ENCODE peak calls at places on chromosomes 5 and 9, in nine cellular contexts. One of them, this sample, is unnamed.

GRCh38 chr9:2560175-2560574 is 61.4 kb upstream of the VLDLR start:
- DNase-seq in stomach: no peak
- DNase-seq in GM12891: no peak
- DNase-seq in tibial nerve: no peak
- DNase-seq in gastrocnemius medialis: no peak
- DNase-seq in lower leg skin: no peak
- DNase-seq in prostate gland: no peak
- DNase-seq in IMR-90: no peak
- DNase-seq in uterus: no peak
- DNase-seq in this sample: no peak

GRCh38 chr9:15295761-15296405 is 11.1 kb downstream of the TTC39B start:
- DNase-seq in stomach: no peak
- DNase-seq in GM12891: no peak
- DNase-seq in tibial nerve: no peak
- DNase-seq in gastrocnemius medialis: no peak
- DNase-seq in lower leg skin: no peak
- DNase-seq in prostate gland: no peak
- DNase-seq in IMR-90: peak; percentile 78
- DNase-seq in uterus: peak; percentile 31
- DNase-seq in this sample: peak; percentile 40

GRCh38 chr5:81426347-81426746 is 32.4 kb upstream of the ACOT12 start:
- DNase-seq in stomach: no peak
- DNase-seq in GM12891: no peak
- DNase-seq in tibial nerve: no peak
- DNase-seq in gastrocnemius medialis: no peak
- DNase-seq in lower leg skin: no peak
- DNase-seq in prostate gland: no peak
- DNase-seq in IMR-90: no peak
- DNase-seq in uterus: no peak
- DNase-seq in this sample: no peak

GRCh38 chr5:32020271-32020670 is 153.8 kb downstream of the GOLPH3 start:
- DNase-seq in stomach: no peak
- DNase-seq in GM12891: no peak
- DNase-seq in tibial nerve: no peak
- DNase-seq in gastrocnemius medialis: no peak
- DNase-seq in lower leg skin: no peak
- DNase-seq in prostate gland: no peak
- DNase-seq in IMR-90: no peak
- DNase-seq in uterus: no peak
- DNase-seq in this sample: no peak

GRCh38 chr5:15695171-15695676 is 195.2 kb downstream of the FBXL7 start:
- DNase-seq in stomach: no peak
- DNase-seq in GM12891: no peak
- DNase-seq in tibial nerve: no peak
- DNase-seq in gastrocnemius medialis: no peak
- DNase-seq in lower leg skin: no peak
- DNase-seq in prostate gland: no peak
- DNase-seq in IMR-90: peak; percentile 50
- DNase-seq in uterus: peak; percentile 40
- DNase-seq in this sample: no peak

GRCh38 chr9:13186774-13187173 is 92.7 kb downstream of the MPDZ start:
- DNase-seq in stomach: no peak
- DNase-seq in GM12891: no peak
- DNase-seq in tibial nerve: no peak
- DNase-seq in gastrocnemius medialis: no peak
- DNase-seq in lower leg skin: no peak
- DNase-seq in prostate gland: no peak
- DNase-seq in IMR-90: no peak
- DNase-seq in uterus: no peak
- DNase-seq in this sample: no peak

GRCh38 chr5:176676361-176676824 is 29.1 kb downstream of the TSPAN17 start:
- DNase-seq in stomach: no peak
- DNase-seq in GM12891: no peak
- DNase-seq in tibial nerve: no peak
- DNase-seq in gastrocnemius medialis: peak; percentile 11
- DNase-seq in lower leg skin: no peak
- DNase-seq in prostate gland: no peak
- DNase-seq in IMR-90: peak; percentile 16
- DNase-seq in uterus: no peak
- DNase-seq in this sample: peak; percentile 57

GRCh38 chr5:95631265-95631957 is 11.5 kb downstream of the GPR150 start:
- DNase-seq in stomach: no peak
- DNase-seq in GM12891: no peak
- DNase-seq in tibial nerve: no peak
- DNase-seq in gastrocnemius medialis: no peak
- DNase-seq in lower leg skin: no peak
- DNase-seq in prostate gland: no peak
- DNase-seq in IMR-90: peak; percentile 89
- DNase-seq in uterus: no peak
- DNase-seq in this sample: no peak

GRCh38 chr5:989961-990530 is 18.6 kb upstream of the NKD2 start:
- DNase-seq in stomach: peak; percentile 36
- DNase-seq in GM12891: no peak
- DNase-seq in tibial nerve: peak; percentile 50
- DNase-seq in gastrocnemius medialis: peak; percentile 59
- DNase-seq in lower leg skin: peak; percentile 91
- DNase-seq in prostate gland: no peak
- DNase-seq in IMR-90: no peak
- DNase-seq in uterus: peak; percentile 48
- DNase-seq in this sample: no peak

GRCh38 chr5:82159014-82159413 is 119.1 kb downstream of the RPS23 start:
- DNase-seq in stomach: no peak
- DNase-seq in GM12891: no peak
- DNase-seq in tibial nerve: no peak
- DNase-seq in gastrocnemius medialis: no peak
- DNase-seq in lower leg skin: no peak
- DNase-seq in prostate gland: no peak
- DNase-seq in IMR-90: peak; percentile 65
- DNase-seq in uterus: no peak
- DNase-seq in this sample: no peak

GRCh38 chr5:27038476-27038875 is at the start of gene CDH9:
- DNase-seq in stomach: no peak
- DNase-seq in GM12891: no peak
- DNase-seq in tibial nerve: no peak
- DNase-seq in gastrocnemius medialis: no peak
- DNase-seq in lower leg skin: no peak
- DNase-seq in prostate gland: no peak
- DNase-seq in IMR-90: no peak
- DNase-seq in uterus: no peak
- DNase-seq in this sample: no peak

GRCh38 chr5:109078448-109078847 is 330.8 kb downstream of the FER start:
- DNase-seq in stomach: no peak
- DNase-seq in GM12891: no peak
- DNase-seq in tibial nerve: no peak
- DNase-seq in gastrocnemius medialis: no peak
- DNase-seq in lower leg skin: no peak
- DNase-seq in prostate gland: no peak
- DNase-seq in IMR-90: no peak
- DNase-seq in uterus: no peak
- DNase-seq in this sample: no peak

GRCh38 chr5:134445841-134446818 is 34.4 kb upstream of the CDKN2AIPNL start:
- DNase-seq in stomach: no peak
- DNase-seq in GM12891: no peak
- DNase-seq in tibial nerve: no peak
- DNase-seq in gastrocnemius medialis: peak; percentile 79
- DNase-seq in lower leg skin: no peak
- DNase-seq in prostate gland: no peak
- DNase-seq in IMR-90: no peak
- DNase-seq in uterus: no peak
- DNase-seq in this sample: no peak

GRCh38 chr9:97904725-97905124 is 17.6 kb downstream of the TRMO start:
- DNase-seq in stomach: no peak
- DNase-seq in GM12891: no peak
- DNase-seq in tibial nerve: no peak
- DNase-seq in gastrocnemius medialis: no peak
- DNase-seq in lower leg skin: no peak
- DNase-seq in prostate gland: no peak
- DNase-seq in IMR-90: no peak
- DNase-seq in uterus: no peak
- DNase-seq in this sample: no peak

DNA sequence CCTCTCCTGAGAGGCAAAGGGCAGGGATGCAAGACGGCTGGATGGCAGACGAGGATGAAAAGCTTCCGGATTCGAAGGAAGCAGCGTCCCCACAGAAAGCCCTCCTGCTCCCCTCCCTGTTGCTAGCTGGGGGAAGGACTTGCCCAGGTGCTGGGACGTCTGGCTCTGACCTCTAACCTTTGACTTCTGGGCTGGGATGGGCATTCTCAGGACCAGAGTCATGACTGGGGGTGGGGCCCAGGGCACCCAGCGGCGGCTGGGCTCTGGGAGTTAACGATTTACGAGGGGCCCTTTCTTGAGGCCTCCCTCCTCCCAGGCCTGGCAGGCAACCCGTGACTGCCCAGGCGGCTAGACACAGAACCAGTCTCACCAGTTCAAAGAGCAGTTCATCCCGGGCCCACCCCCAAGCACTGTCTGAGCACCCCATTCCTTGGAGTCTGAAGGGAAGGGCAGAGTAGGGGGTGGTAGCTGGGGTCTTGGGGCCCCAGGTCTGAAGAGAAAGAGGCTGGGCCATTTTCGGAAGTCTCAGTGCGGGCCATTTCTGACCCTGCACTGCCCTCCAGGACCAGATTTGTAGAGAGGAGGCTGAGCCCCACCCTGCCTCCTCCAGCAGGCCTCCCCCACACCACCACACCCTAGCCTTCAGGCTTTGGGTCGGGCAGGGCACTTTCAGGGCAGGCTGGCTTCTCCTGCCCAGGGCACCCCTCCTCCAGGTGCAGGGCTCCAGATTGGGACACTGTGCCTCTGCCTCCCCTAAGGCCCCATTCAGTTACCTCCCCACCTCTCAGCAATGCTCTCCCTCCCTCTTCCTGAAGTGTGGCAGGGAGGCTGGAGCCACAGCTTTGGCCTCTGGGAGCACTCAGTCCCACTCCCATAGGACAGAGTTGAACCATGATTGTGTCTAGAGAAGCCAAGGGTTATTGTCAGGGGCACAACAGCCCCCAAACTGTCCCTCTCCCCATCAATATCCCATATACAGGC is 5.0 kb upstream of the CXXC5 start:
- DNase-seq in stomach: peak; percentile 77
- DNase-seq in GM12891: no peak
- DNase-seq in tibial nerve: no peak
- DNase-seq in gastrocnemius medialis: no peak
- DNase-seq in lower leg skin: peak; percentile 80
- DNase-seq in prostate gland: peak; percentile 84
- DNase-seq in IMR-90: no peak
- DNase-seq in uterus: no peak
- DNase-seq in this sample: no peak
- TF ChIP-seq POLR2A in stomach: no peak
- TF ChIP-seq POLR2A in GM12891: no peak
- TF ChIP-seq POLR2A in tibial nerve: no peak
- TF ChIP-seq POLR2A in gastrocnemius medialis: no peak
- TF ChIP-seq POLR2A in lower leg skin: no peak
- TF ChIP-seq POLR2A in prostate gland: no peak
- TF ChIP-seq POLR2A in IMR-90: no peak
- TF ChIP-seq POLR2A in uterus: no peak
- TF ChIP-seq POLR2A in this sample: no peak

GRCh38 chr5:79069488-79070001 is at the start of the genes BHMT2 and DMGDH:
- DNase-seq in stomach: no peak
- DNase-seq in GM12891: peak; percentile 25
- DNase-seq in tibial nerve: no peak
- DNase-seq in gastrocnemius medialis: no peak
- DNase-seq in lower leg skin: no peak
- DNase-seq in prostate gland: no peak
- DNase-seq in IMR-90: peak; percentile 9
- DNase-seq in uterus: peak; percentile 21
- DNase-seq in this sample: no peak
- TF ChIP-seq POLR2A in stomach: no peak
- TF ChIP-seq POLR2A in GM12891: no peak
- TF ChIP-seq POLR2A in tibial nerve: no peak
- TF ChIP-seq POLR2A in gastrocnemius medialis: no peak
- TF ChIP-seq POLR2A in lower leg skin: no peak
- TF ChIP-seq POLR2A in prostate gland: no peak
- TF ChIP-seq POLR2A in IMR-90: no peak
- TF ChIP-seq POLR2A in uterus: no peak
- TF ChIP-seq POLR2A in this sample: no peak

GRCh38 chr9:93185261-93186150 is 1.6 kb downstream of the WNK2 start:
- DNase-seq in stomach: no peak
- DNase-seq in GM12891: no peak
- DNase-seq in tibial nerve: no peak
- DNase-seq in gastrocnemius medialis: no peak
- DNase-seq in lower leg skin: no peak
- DNase-seq in prostate gland: no peak
- DNase-seq in IMR-90: no peak
- DNase-seq in uterus: no peak
- DNase-seq in this sample: no peak

GRCh38 chr9:93183663-93184438 is at the start of gene WNK2:
- DNase-seq in stomach: peak; percentile 65
- DNase-seq in GM12891: peak; percentile 62
- DNase-seq in tibial nerve: no peak
- DNase-seq in gastrocnemius medialis: no peak
- DNase-seq in lower leg skin: no peak
- DNase-seq in prostate gland: peak; percentile 45
- DNase-seq in IMR-90: no peak
- DNase-seq in uterus: no peak
- DNase-seq in this sample: no peak

GRCh38 chr9:93186151-93186715 is 2.3 kb downstream of the WNK2 start:
- DNase-seq in stomach: no peak
- DNase-seq in GM12891: no peak
- DNase-seq in tibial nerve: no peak
- DNase-seq in gastrocnemius medialis: no peak
- DNase-seq in lower leg skin: no peak
- DNase-seq in prostate gland: peak; percentile 39
- DNase-seq in IMR-90: no peak
- DNase-seq in uterus: no peak
- DNase-seq in this sample: no peak

GRCh38 chr9:93183106-93183662 is 755 bp upstream of the WNK2 start:
- DNase-seq in stomach: no peak
- DNase-seq in GM12891: no peak
- DNase-seq in tibial nerve: no peak
- DNase-seq in gastrocnemius medialis: no peak
- DNase-seq in lower leg skin: no peak
- DNase-seq in prostate gland: no peak
- DNase-seq in IMR-90: no peak
- DNase-seq in uterus: no peak
- DNase-seq in this sample: no peak

GRCh38 chr9:93184439-93185221 is 691 bp downstream of the WNK2 start:
- DNase-seq in stomach: no peak
- DNase-seq in GM12891: no peak
- DNase-seq in tibial nerve: no peak
- DNase-seq in gastrocnemius medialis: no peak
- DNase-seq in lower leg skin: no peak
- DNase-seq in prostate gland: no peak
- DNase-seq in IMR-90: no peak
- DNase-seq in uterus: no peak
- DNase-seq in this sample: no peak
- TF ChIP-seq POLR2A in stomach: no peak
- TF ChIP-seq POLR2A in GM12891: no peak
- TF ChIP-seq POLR2A in tibial nerve: no peak
- TF ChIP-seq POLR2A in gastrocnemius medialis: no peak
- TF ChIP-seq POLR2A in lower leg skin: no peak
- TF ChIP-seq POLR2A in prostate gland: no peak
- TF ChIP-seq POLR2A in IMR-90: no peak
- TF ChIP-seq POLR2A in uterus: no peak
- TF ChIP-seq POLR2A in this sample: no peak

DNA sequence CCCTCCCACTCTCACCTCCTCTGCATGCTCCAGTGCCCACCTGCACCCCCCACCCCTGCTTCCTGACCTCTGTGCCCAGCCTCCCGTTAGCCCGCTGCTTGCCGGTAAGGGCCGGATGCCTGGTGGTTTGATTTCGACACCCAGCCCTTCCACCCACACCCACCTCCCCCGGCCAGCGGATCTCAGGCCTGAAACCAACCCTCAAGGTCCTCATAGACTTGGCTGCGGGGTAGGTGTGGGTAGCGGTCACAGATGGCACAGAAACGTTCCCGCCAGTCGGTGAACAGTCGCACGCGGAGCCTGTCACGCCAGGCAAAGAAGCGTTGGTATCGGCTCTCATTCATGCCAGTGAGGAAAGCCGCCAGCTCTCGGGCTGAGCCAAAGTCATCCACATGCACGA is 1.4 kb downstream of the FUT7 start:
- DNase-seq in stomach: peak; percentile 39
- DNase-seq in GM12891: no peak
- DNase-seq in tibial nerve: no peak
- DNase-seq in gastrocnemius medialis: no peak
- DNase-seq in lower leg skin: no peak
- DNase-seq in prostate gland: no peak
- DNase-seq in IMR-90: no peak
- DNase-seq in uterus: no peak
- DNase-seq in this sample: no peak
- TF ChIP-seq POLR2A in stomach: no peak
- TF ChIP-seq POLR2A in GM12891: no peak
- TF ChIP-seq POLR2A in tibial nerve: no peak
- TF ChIP-seq POLR2A in gastrocnemius medialis: no peak
- TF ChIP-seq POLR2A in lower leg skin: no peak
- TF ChIP-seq POLR2A in prostate gland: no peak
- TF ChIP-seq POLR2A in IMR-90: no peak
- TF ChIP-seq POLR2A in uterus: no peak
- TF ChIP-seq POLR2A in this sample: no peak

This sample was measured in H54.